ENCODE peak calls at places on chromosomes 1 and 21, in five cellular contexts. T is small intestine, X is Peyer's patch, G is fibroblast of lung, C is NT2/D1. N is an unnamed sample.
A peak's percentile ranks its signal among the peaks of the same experiment; 100 is the strongest.

GRCh38 chr1:60427701-60428100 is 354.1 kb upstream of the C1orf87 start:
- DNase-seq in C (no peak), G (no peak), X (no peak), T (no peak), N (no peak)

GRCh38 chr21:18985584-18985983 is 582.0 kb upstream of the TMPRSS15 start:
- DNase-seq in G (no peak), X (no peak), C (no peak), T (no peak), N (no peak)

GRCh38 chr1:172286629-172287076 is 133.8 kb upstream of the C1orf105 start:
- DNase-seq in C (no peak), T (no peak), X (no peak), G (peak; percentile 98), N (no peak)

GRCh38 chr1:8925406-8925805 is 20.3 kb upstream of the CA6 start:
- DNase-seq in X (no peak), G (no peak), C (no peak), T (no peak), N (no peak)

GRCh38 chr1:14549897-14550635 is 48.4 kb upstream of the KAZN start:
- DNase-seq in C (no peak), G (no peak), X (no peak), T (no peak), N (no peak)

GRCh38 chr1:4939266-4939665 is 284.9 kb downstream of the AJAP1 start:
- DNase-seq in G (peak; percentile 0), C (no peak), X (no peak), T (no peak), N (no peak)

GRCh38 chr1:208254862-208255261 is 10.7 kb upstream of the PLXNA2 start:
- DNase-seq in C (no peak), X (no peak), G (peak; percentile 91), T (no peak), N (peak; percentile 2)

GRCh38 chr1:229379901-229380300 is 37.1 kb upstream of the CCSAP start:
- DNase-seq in T (no peak), C (no peak), X (no peak), G (no peak), N (peak; percentile 56)

DNA sequence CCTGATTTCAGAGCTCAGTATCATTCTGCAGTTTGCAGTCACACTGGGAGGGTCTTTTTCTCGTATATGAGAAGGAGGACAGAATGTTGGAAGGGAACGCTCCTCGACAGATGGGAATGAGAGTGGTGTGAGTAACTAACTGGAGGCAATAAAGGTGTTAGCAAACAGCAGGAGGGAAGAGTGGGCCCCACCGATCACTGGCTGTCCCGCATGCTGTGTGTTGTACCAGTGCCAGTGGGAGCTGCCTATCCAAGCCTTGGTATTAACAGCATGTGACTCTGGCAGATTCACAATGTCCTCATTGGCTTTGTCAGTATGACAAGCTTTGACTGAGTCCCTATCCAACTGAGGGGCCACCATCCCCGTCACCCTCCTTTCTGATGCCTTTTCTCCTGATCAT is 188.3 kb downstream of the NRIP1 start:
- DNase-seq in T (no peak), X (no peak), G (no peak), C (no peak), N (no peak)
- H3K4me3 ChIP-seq in T (no peak overlapping the region), X (no peak overlapping the region), G (no peak overlapping the region), C (no peak overlapping the region), N (no peak overlapping the region)

DNA sequence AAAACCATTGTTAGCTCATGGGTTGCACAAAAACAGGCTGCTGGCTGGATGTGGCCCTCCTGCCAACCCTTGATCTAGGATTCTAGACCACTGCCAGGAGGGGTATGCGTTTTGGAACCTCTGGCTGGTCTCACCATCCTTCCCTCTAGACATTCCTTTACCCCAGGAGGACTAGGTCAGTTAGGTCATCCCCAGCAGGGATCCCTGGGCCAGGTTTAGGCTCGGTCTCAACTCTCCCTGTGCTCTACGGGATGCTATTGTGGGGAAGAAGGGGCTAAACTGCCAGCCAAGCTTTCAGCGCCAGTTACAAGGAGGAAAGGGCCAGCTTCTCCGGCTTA is 22.7 kb downstream of the SLC2A1 start:
- DNase-seq in G (no peak), C (no peak), T (no peak), X (no peak), N (no peak)
- H3K4me1 ChIP-seq in G (peaks cover 17% of the 10 kb centered on the region), C (peaks cover 23% of the 10 kb centered on the region), T (peaks cover 9% of the 10 kb centered on the region), X (peaks cover 68% of the 10 kb centered on the region), N (peaks cover 3% of the 10 kb centered on the region)

DNA sequence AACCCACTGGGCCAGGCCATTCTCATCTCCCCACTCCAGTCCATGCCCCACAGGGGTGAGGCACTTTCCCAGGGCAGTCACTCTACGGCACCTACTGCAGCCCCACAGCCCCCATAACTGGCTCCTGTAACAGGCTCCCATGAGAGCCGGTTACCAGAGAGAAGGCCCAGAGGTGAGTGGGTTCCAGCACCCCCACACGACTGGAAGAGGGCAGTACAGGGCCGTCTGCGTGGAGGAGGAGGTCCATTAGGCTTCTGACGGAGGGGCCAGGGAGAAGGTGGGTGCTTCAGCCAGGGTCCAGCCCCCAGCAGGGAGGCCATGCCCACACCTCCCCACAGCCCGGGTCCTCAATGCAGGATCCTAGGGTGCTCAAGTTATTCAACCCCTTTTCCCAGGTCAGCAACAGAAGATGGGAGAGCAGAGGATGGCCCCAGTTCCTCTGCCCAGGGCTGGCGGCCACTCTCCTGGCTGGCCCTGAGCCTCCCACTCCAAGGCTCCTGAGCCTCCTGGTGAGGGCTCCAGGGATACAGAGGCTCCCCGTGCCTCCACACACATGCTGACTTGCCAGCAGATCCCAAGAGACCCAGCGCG is 1.6 kb downstream of the ACAP3 start:
- DNase-seq in C (no peak), T (no peak), X (no peak), G (no peak), N (peak; percentile 76)
- H3K4me3 ChIP-seq in C (peak overlapping the region; percentile 72), T (no peak overlapping the region), X (peak overlapping the region; percentile 78), G (peak overlapping the region; percentile 74), N (peak overlapping the region; percentile 79)

GRCh38 chr1:149916927-149917310 is 725 bp downstream of the SV2A start:
- DNase-seq in G (no peak), X (no peak), C (no peak), T (no peak), N (no peak)
- H3K4me1 ChIP-seq in G (peaks cover 4% of the 10 kb centered on the region), X (peaks cover 8% of the 10 kb centered on the region), C (peaks cover 19% of the 10 kb centered on the region), T (no peaks in the 10 kb centered on the region), N (peaks cover 10% of the 10 kb centered on the region)

GRCh38 chr1:183635606-183636333 is at the start of gene ARPC5:
- DNase-seq in X (peak; percentile 94), G (peak; percentile 98), C (peak; percentile 92), T (peak; percentile 98), N (peak; percentile 98)

GRCh38 chr1:183636783-183637182 is 1.2 kb upstream of the ARPC5 start:
- DNase-seq in X (no peak), T (no peak), C (no peak), G (no peak), N (no peak)

GRCh38 chr1:183636334-183636682 is 725 bp upstream of the ARPC5 start:
- DNase-seq in X (no peak), G (no peak), T (peak; percentile 89), C (no peak), N (no peak)

GRCh38 chr1:183642166-183642565 is 6.6 kb upstream of the ARPC5 start:
- DNase-seq in G (no peak), T (no peak), X (no peak), C (no peak), N (no peak)

GRCh38 chr1:183640193-183640592 is 4.6 kb upstream of the ARPC5 start:
- DNase-seq in G (no peak), T (no peak), X (no peak), C (no peak), N (no peak)
- H3K4me3 ChIP-seq in G (no peak overlapping the region), T (no peak overlapping the region), X (no peak overlapping the region), C (no peak overlapping the region), N (no peak overlapping the region)

GRCh38 chr1:160122978-160123495 is 7.5 kb downstream of the ATP1A2 start:
- DNase-seq in X (no peak), T (no peak), C (no peak), G (no peak), N (no peak)

GRCh38 chr1:160123726-160124125 is 8.2 kb downstream of the ATP1A2 start:
- DNase-seq in X (no peak), C (no peak), G (no peak), T (no peak), N (no peak)

GRCh38 chr1:160120797-160121196 is 5.2 kb downstream of the ATP1A2 start:
- DNase-seq in T (no peak), X (no peak), G (no peak), C (no peak), N (no peak)

GRCh38 chr1:160118928-160119327 is 3.4 kb downstream of the ATP1A2 start:
- DNase-seq in G (no peak), X (no peak), T (no peak), C (no peak), N (no peak)

GRCh38 chr1:160121388-160121787 is 5.8 kb downstream of the ATP1A2 start:
- DNase-seq in C (no peak), G (no peak), X (no peak), T (no peak), N (no peak)
- H3K4me1 ChIP-seq in C (peaks cover 11% of the 10 kb centered on the region), G (peaks cover 4% of the 10 kb centered on the region), X (no peaks in the 10 kb centered on the region), T (no peaks in the 10 kb centered on the region), N (peaks cover 14% of the 10 kb centered on the region)

GRCh38 chr1:85577421-85578320 is 2.9 kb upstream of the CCN1 start:
- DNase-seq in G (no peak), T (peak; percentile 12), X (no peak), C (no peak), N (peak; percentile 80)

GRCh38 chr1:85576642-85577420 is 3.7 kb upstream of the CCN1 start:
- DNase-seq in C (peak; percentile 77), X (peak; percentile 34), G (peak; percentile 90), T (peak; percentile 36), N (peak; percentile 95)

GRCh38 chr1:85575363-85575995 is 5.1 kb upstream of the CCN1 start:
- DNase-seq in G (no peak), T (no peak), C (no peak), X (no peak), N (no peak)

GRCh38 chr1:85578321-85579295 is 2.0 kb upstream of the CCN1 start:
- DNase-seq in C (no peak), G (peak; percentile 99), T (no peak), X (no peak), N (no peak)

DNA sequence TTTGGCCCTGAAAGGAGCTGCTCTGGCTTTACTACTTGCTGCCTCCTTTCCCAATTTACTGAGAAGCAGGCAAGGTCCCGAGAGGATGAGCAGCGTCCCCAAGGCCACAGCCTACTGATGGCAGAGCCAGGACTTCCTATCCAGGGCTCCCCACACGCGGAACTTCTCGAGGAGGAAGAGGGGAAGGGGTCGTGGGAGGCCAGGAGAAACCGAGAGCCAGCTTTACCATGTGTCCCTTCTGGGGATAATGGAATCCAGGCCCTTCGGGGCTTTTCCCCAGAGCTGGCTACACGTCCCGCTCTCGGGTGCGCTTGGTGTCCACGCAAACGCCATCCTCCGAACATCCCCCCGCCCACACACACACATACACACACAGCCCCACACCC is 4.3 kb upstream of the CCN1 start:
- DNase-seq in G (no peak), X (no peak), C (no peak), T (no peak), N (peak; percentile 73)
- H3K4me3 ChIP-seq in G (peak overlapping the region; percentile 87), X (peak overlapping the region; percentile 76), C (peak overlapping the region; percentile 75), T (peak overlapping the region; percentile 42), N (peak overlapping the region; percentile 89)

DNA sequence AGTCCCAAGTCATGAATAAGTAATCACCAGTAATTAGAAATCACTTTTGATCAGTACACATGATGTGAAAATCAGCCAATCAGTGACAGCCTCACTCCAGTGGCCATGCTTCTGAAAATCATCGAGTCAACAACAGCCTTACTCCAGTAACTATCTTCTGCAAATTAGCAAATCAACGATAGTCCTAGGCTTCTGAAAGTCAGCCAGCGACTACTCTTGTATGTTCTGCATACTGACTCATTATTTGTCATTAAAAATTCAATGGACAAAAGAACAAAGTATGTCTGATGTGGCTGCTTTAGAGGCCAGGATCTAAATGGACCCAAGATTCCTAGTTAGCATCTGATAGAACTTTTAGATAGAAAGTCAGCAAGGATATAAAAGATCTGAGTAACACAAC is 102.5 kb downstream of the GPR52 start:
- DNase-seq in T (no peak), X (no peak), G (peak; percentile 57), C (no peak), N (no peak)
- H3K4me1 ChIP-seq in T (no peaks in the 10 kb centered on the region), X (no peaks in the 10 kb centered on the region), G (no peaks in the 10 kb centered on the region), C (no peaks in the 10 kb centered on the region), N (no peaks in the 10 kb centered on the region)

N was measured in endodermal cell.